ENCODE peak calls at places on chromosomes 5 and 9, in seven cellular contexts. One of them, this sample, is unnamed.

GRCh38 chr5:84085387-84086041 is 299.2 kb downstream of the EDIL3 start:
- DNase-seq in H1: no peak
- DNase-seq in HepG2: no peak
- DNase-seq in GM12878: no peak
- DNase-seq in SK-N-SH: no peak
- DNase-seq in GM12891: no peak
- DNase-seq in K562: no peak
- DNase-seq in this sample: no peak

GRCh38 chr9:135230817-135231520 is 143.5 kb downstream of the OLFM1 start:
- DNase-seq in K562: no peak
- DNase-seq in HepG2: no peak
- DNase-seq in H1: no peak
- DNase-seq in SK-N-SH: no peak
- DNase-seq in GM12891: no peak
- DNase-seq in GM12878: no peak
- DNase-seq in this sample: no peak

GRCh38 chr9:17962747-17963146 is 383.9 kb downstream of the SH3GL2 start:
- DNase-seq in GM12878: no peak
- DNase-seq in HepG2: no peak
- DNase-seq in GM12891: no peak
- DNase-seq in H1: no peak
- DNase-seq in K562: no peak
- DNase-seq in SK-N-SH: no peak
- DNase-seq in this sample: no peak

GRCh38 chr5:149056611-149057165 is 6.2 kb downstream of the SH3TC2 start:
- DNase-seq in K562: no peak
- DNase-seq in SK-N-SH: no peak
- DNase-seq in H1: no peak
- DNase-seq in GM12878: no peak
- DNase-seq in HepG2: no peak
- DNase-seq in GM12891: no peak
- DNase-seq in this sample: no peak

GRCh38 chr9:99489043-99489378 is 266.9 kb downstream of the SEC61B start:
- DNase-seq in GM12891: no peak
- DNase-seq in SK-N-SH: peak
- DNase-seq in GM12878: no peak
- DNase-seq in HepG2: no peak
- DNase-seq in K562: no peak
- DNase-seq in H1: no peak
- DNase-seq in this sample: no peak

GRCh38 chr9:35719546-35719945 is 12.4 kb downstream of the TLN1 start:
- DNase-seq in GM12878: no peak
- DNase-seq in K562: no peak
- DNase-seq in H1: no peak
- DNase-seq in SK-N-SH: no peak
- DNase-seq in HepG2: no peak
- DNase-seq in GM12891: no peak
- DNase-seq in this sample: no peak

GRCh38 chr9:113913426-113914195 is 37.5 kb downstream of the ZNF618 start:
- DNase-seq in K562: no peak
- DNase-seq in GM12891: no peak
- DNase-seq in SK-N-SH: no peak
- DNase-seq in GM12878: no peak
- DNase-seq in HepG2: no peak
- DNase-seq in H1: peak
- DNase-seq in this sample: no peak

GRCh38 chr9:18014556-18014955 is 435.7 kb downstream of the SH3GL2 start:
- DNase-seq in H1: no peak
- DNase-seq in SK-N-SH: no peak
- DNase-seq in GM12891: no peak
- DNase-seq in HepG2: no peak
- DNase-seq in GM12878: no peak
- DNase-seq in K562: no peak
- DNase-seq in this sample: no peak

GRCh38 chr5:100840364-100840763 is 62.7 kb downstream of the ST8SIA4 start:
- DNase-seq in SK-N-SH: no peak
- DNase-seq in H1: no peak
- DNase-seq in K562: no peak
- DNase-seq in GM12878: peak
- DNase-seq in HepG2: no peak
- DNase-seq in GM12891: no peak
- DNase-seq in this sample: no peak

GRCh38 chr5:180603076-180603591 is 11.8 kb upstream of the SCGB3A1 start:
- DNase-seq in GM12891: no peak
- DNase-seq in K562: no peak
- DNase-seq in H1: no peak
- DNase-seq in SK-N-SH: no peak
- DNase-seq in HepG2: no peak
- DNase-seq in GM12878: no peak
- DNase-seq in this sample: no peak

GRCh38 chr9:2336055-2336454 is 285.5 kb upstream of the VLDLR start:
- DNase-seq in HepG2: no peak
- DNase-seq in GM12891: peak
- DNase-seq in K562: no peak
- DNase-seq in GM12878: no peak
- DNase-seq in SK-N-SH: no peak
- DNase-seq in H1: no peak
- DNase-seq in this sample: no peak

GRCh38 chr5:31271567-31271966 is 78.1 kb downstream of the CDH6 start:
- DNase-seq in HepG2: no peak
- DNase-seq in H1: no peak
- DNase-seq in GM12891: no peak
- DNase-seq in SK-N-SH: no peak
- DNase-seq in K562: no peak
- DNase-seq in GM12878: no peak
- DNase-seq in this sample: no peak

GRCh38 chr5:143713331-143714032 is 98.5 kb upstream of the HMHB1 start:
- DNase-seq in GM12878: no peak
- DNase-seq in GM12891: no peak
- DNase-seq in SK-N-SH: no peak
- DNase-seq in H1: no peak
- DNase-seq in HepG2: no peak
- DNase-seq in K562: no peak
- DNase-seq in this sample: no peak

GRCh38 chr5:124262443-124262842 is 484.0 kb downstream of the ZNF608 start:
- DNase-seq in GM12878: no peak
- DNase-seq in K562: no peak
- DNase-seq in H1: no peak
- DNase-seq in SK-N-SH: no peak
- DNase-seq in HepG2: no peak
- DNase-seq in GM12891: no peak
- DNase-seq in this sample: no peak

GRCh38 chr9:38415846-38416245 is 8.4 kb downstream of the IGFBPL1 start:
- DNase-seq in K562: no peak
- DNase-seq in SK-N-SH: no peak
- DNase-seq in GM12878: no peak
- DNase-seq in GM12891: no peak
- DNase-seq in H1: no peak
- DNase-seq in HepG2: no peak
- DNase-seq in this sample: no peak

GRCh38 chr5:8473016-8473415 is 604.1 kb downstream of the MTRR start:
- DNase-seq in SK-N-SH: no peak
- DNase-seq in GM12891: no peak
- DNase-seq in HepG2: no peak
- DNase-seq in H1: no peak
- DNase-seq in GM12878: no peak
- DNase-seq in K562: no peak
- DNase-seq in this sample: no peak

GRCh38 chr9:14343948-14344547 is 30.1 kb upstream of the NFIB start:
- DNase-seq in SK-N-SH: peak
- DNase-seq in H1: no peak
- DNase-seq in HepG2: no peak
- DNase-seq in GM12891: no peak
- DNase-seq in K562: no peak
- DNase-seq in GM12878: no peak
- DNase-seq in this sample: no peak

GRCh38 chr9:120883608-120883996 is 6.6 kb upstream of the PHF19 start:
- DNase-seq in GM12891: no peak
- DNase-seq in K562: peak
- DNase-seq in HepG2: no peak
- DNase-seq in GM12878: no peak
- DNase-seq in SK-N-SH: no peak
- DNase-seq in H1: no peak
- DNase-seq in this sample: no peak

GRCh38 chr9:120888626-120889025 is 11.6 kb upstream of the PHF19 start:
- DNase-seq in H1: no peak
- DNase-seq in K562: no peak
- DNase-seq in GM12878: no peak
- DNase-seq in SK-N-SH: no peak
- DNase-seq in HepG2: no peak
- DNase-seq in GM12891: no peak
- DNase-seq in this sample: no peak

GRCh38 chr9:120885459-120885858 is 8.5 kb upstream of the PHF19 start:
- DNase-seq in HepG2: no peak
- DNase-seq in GM12891: no peak
- DNase-seq in GM12878: no peak
- DNase-seq in SK-N-SH: no peak
- DNase-seq in H1: no peak
- DNase-seq in K562: no peak
- DNase-seq in this sample: no peak

GRCh38 chr9:120886490-120886967 is 9.5 kb upstream of the PHF19 start:
- DNase-seq in K562: no peak
- DNase-seq in GM12878: no peak
- DNase-seq in SK-N-SH: no peak
- DNase-seq in H1: no peak
- DNase-seq in HepG2: no peak
- DNase-seq in GM12891: no peak
- DNase-seq in this sample: no peak

DNA sequence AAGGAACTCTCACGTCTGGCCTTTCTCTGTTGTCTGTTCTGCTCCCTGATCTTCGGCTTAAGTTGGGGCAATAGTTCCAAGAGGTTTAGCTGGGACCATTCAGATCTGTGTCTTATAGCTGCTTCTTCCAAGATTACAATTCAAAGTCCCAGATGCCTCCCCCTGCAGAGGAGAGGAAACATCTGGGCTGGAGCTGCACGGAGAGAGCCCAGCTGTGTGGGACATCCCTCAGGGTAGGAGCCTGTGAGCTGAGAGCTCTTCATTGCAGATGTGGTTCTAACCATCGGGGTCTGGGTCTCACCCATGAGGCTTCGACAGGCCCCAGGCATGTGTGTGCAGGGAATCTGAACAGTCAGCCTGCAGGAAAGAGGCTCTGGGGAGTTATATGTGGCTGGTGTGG is 9.0 kb upstream of the PHF19 start:
- DNase-seq in H1: no peak
- DNase-seq in HepG2: no peak
- DNase-seq in K562: peak
- DNase-seq in GM12891: no peak
- DNase-seq in GM12878: no peak
- DNase-seq in SK-N-SH: peak
- DNase-seq in this sample: no peak
- TF ChIP-seq TAF1 in H1: no peak
- TF ChIP-seq TAF1 in HepG2: no peak
- TF ChIP-seq TAF1 in K562: no peak
- TF ChIP-seq TAF1 in GM12891: no peak
- TF ChIP-seq TAF1 in GM12878: no peak
- TF ChIP-seq TAF1 in SK-N-SH: no peak
- TF ChIP-seq TAF1 in this sample: no peak

GRCh38 chr5:55921617-55922016 is 70.5 kb downstream of the IL31RA start:
- DNase-seq in GM12878: no peak
- DNase-seq in K562: no peak
- DNase-seq in GM12891: no peak
- DNase-seq in H1: peak
- DNase-seq in SK-N-SH: no peak
- DNase-seq in HepG2: no peak
- DNase-seq in this sample: no peak
- TF ChIP-seq TAF1 in GM12878: no peak
- TF ChIP-seq TAF1 in K562: no peak
- TF ChIP-seq TAF1 in GM12891: no peak
- TF ChIP-seq TAF1 in H1: no peak
- TF ChIP-seq TAF1 in SK-N-SH: no peak
- TF ChIP-seq TAF1 in HepG2: no peak
- TF ChIP-seq TAF1 in this sample: no peak

GRCh38 chr9:95755421-95755730 is 120.1 kb upstream of the ERCC6L2 start:
- DNase-seq in K562: no peak
- DNase-seq in GM12891: no peak
- DNase-seq in GM12878: no peak
- DNase-seq in SK-N-SH: no peak
- DNase-seq in HepG2: no peak
- DNase-seq in H1: no peak
- DNase-seq in this sample: no peak

GRCh38 chr9:95752129-95752731 is 123.3 kb upstream of the ERCC6L2 start:
- DNase-seq in H1: peak
- DNase-seq in SK-N-SH: no peak
- DNase-seq in GM12878: no peak
- DNase-seq in HepG2: no peak
- DNase-seq in K562: no peak
- DNase-seq in GM12891: no peak
- DNase-seq in this sample: no peak

GRCh38 chr9:95754533-95755420 is 120.7 kb upstream of the ERCC6L2 start:
- DNase-seq in GM12878: no peak
- DNase-seq in SK-N-SH: peak
- DNase-seq in HepG2: no peak
- DNase-seq in K562: no peak
- DNase-seq in GM12891: no peak
- DNase-seq in H1: no peak
- DNase-seq in this sample: no peak

GRCh38 chr9:95756101-95756500 is 119.4 kb upstream of the ERCC6L2 start:
- DNase-seq in K562: no peak
- DNase-seq in GM12878: no peak
- DNase-seq in H1: no peak
- DNase-seq in GM12891: no peak
- DNase-seq in SK-N-SH: no peak
- DNase-seq in HepG2: no peak
- DNase-seq in this sample: no peak

DNA sequence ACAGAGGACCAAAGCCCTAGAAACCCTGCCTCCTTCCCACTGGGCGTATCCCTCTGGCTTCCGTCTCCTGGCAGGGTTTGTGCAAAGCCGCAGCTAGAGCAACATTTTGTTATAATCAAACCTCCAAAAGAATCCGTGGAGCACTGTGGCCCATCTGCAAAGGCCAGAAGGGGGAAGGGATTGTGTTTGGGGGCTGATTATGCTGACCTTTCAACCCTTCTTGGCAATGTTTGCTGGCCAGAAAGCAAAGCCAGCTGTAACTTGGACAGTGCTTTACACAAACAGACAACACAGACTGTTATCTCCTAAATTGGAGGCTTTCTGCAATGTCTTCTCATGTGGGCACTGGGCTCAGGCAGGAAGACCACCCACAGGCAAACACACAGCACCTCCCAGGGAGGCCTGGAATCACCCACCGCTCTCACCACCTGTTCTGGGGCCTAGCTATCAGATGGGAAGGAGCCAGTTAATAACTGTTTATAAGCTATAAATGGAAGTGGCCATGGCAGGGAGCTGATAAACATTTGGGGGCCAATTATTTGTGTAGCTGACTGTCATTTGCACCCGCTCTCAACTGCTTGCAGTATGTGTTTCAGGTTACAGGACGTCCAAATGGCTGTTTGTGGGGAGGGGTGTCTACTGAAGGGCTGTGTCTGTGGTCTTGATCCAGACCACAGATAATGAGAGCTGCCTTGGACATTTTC is 121.6 kb upstream of the ERCC6L2 start:
- DNase-seq in HepG2: no peak
- DNase-seq in SK-N-SH: peak
- DNase-seq in GM12878: no peak
- DNase-seq in GM12891: no peak
- DNase-seq in H1: no peak
- DNase-seq in K562: no peak
- DNase-seq in this sample: no peak
- TF ChIP-seq TAF1 in HepG2: no peak
- TF ChIP-seq TAF1 in SK-N-SH: no peak
- TF ChIP-seq TAF1 in GM12878: no peak
- TF ChIP-seq TAF1 in GM12891: no peak
- TF ChIP-seq TAF1 in H1: no peak
- TF ChIP-seq TAF1 in K562: no peak
- TF ChIP-seq TAF1 in this sample: no peak

GRCh38 chr5:73748510-73749410 is 122.8 kb downstream of the ARHGEF28 start:
- DNase-seq in H1: no peak
- DNase-seq in SK-N-SH: peak
- DNase-seq in GM12878: no peak
- DNase-seq in HepG2: no peak
- DNase-seq in GM12891: no peak
- DNase-seq in K562: no peak
- DNase-seq in this sample: no peak
- TF ChIP-seq TAF1 in H1: no peak
- TF ChIP-seq TAF1 in SK-N-SH: no peak
- TF ChIP-seq TAF1 in GM12878: no peak
- TF ChIP-seq TAF1 in HepG2: no peak
- TF ChIP-seq TAF1 in GM12891: no peak
- TF ChIP-seq TAF1 in K562: no peak
- TF ChIP-seq TAF1 in this sample: no peak